ENCODE peak calls at places on chromosomes 2 and 18, in seven cellular contexts. V, A, L, B, P, X and O are unnamed samples.

GRCh38 chr2:123165616-123166015 is 859.5 kb upstream of the CNTNAP5 start:
- DNase-seq in X (no peak), A (no peak), P (no peak), B (no peak), V (no peak), L (no peak), O (peak)

GRCh38 chr2:45412754-45413379 is 198.2 kb downstream of the SRBD1 start:
- DNase-seq in V (no peak), X (no peak), A (no peak), L (no peak), B (no peak), P (no peak), O (peak)

GRCh38 chr2:144890828-144891227 is 370.9 kb upstream of the ZEB2 start:
- DNase-seq in B (no peak), V (peak), A (no peak), P (no peak), L (no peak), X (no peak), O (peak)

GRCh38 chr2:128069769-128070168 is 21.2 kb upstream of the UGGT1 start:
- DNase-seq in B (no peak), V (no peak), P (no peak), A (no peak), L (no peak), X (no peak), O (no peak)

GRCh38 chr2:139033300-139033699 is 253.1 kb upstream of the NXPH2 start:
- DNase-seq in X (no peak), B (no peak), P (no peak), L (no peak), A (no peak), V (no peak), O (peak)

GRCh38 chr2:113886479-113887383 is 3.2 kb upstream of the ACTR3 start:
- DNase-seq in X (peak), B (peak), A (peak), L (no peak), P (no peak), V (no peak), O (peak)

GRCh38 chr18:52869349-52869923 is 529.4 kb downstream of the DCC start:
- DNase-seq in V (no peak), X (no peak), A (no peak), P (no peak), L (no peak), B (no peak), O (no peak)

GRCh38 chr2:229174794-229175529 is 96.1 kb downstream of the PID1 start:
- DNase-seq in V (no peak), X (no peak), A (no peak), L (peak), B (no peak), P (no peak), O (peak)

GRCh38 chr2:171893196-171893823 is 734 bp downstream of the SLC25A12 start:
- DNase-seq in A (no peak), P (no peak), B (no peak), V (no peak), X (no peak), L (no peak), O (no peak)

GRCh38 chr18:8990276-8991031 is 112.0 kb upstream of the NDUFV2 start:
- DNase-seq in P (no peak), V (no peak), B (no peak), X (no peak), L (peak), A (peak), O (no peak)

GRCh38 chr2:176172007-176172747 is 15.1 kb downstream of the HOXD3 start:
- DNase-seq in L (no peak), B (no peak), P (no peak), A (no peak), X (no peak), V (no peak), O (no peak)